ENCODE peak calls at places on chromosomes 6 and 20, in nine cellular contexts. N is fibroblast of lung; R is CD8-positive, alpha-beta T cell; L is thoracic aorta; Z is IMR-90; M is fibroblast of pulmonary artery; S is AG04449; F is sigmoid colon; C is PC-3. O is an unnamed sample.

GRCh38 chr6:165950316-165950715 is 217.3 kb downstream of the TBXT start:
- DNase-seq in N (no peak), F (no peak), Z (no peak), L (no peak), R (no peak), M (no peak), S (no peak), C (no peak), O (no peak)

GRCh38 chr6:45426251-45426650 is 48.5 kb upstream of the SUPT3H start:
- DNase-seq in S (no peak), F (no peak), M (no peak), Z (no peak), C (no peak), L (no peak), R (no peak), N (no peak), O (no peak)

GRCh38 chr6:136290406-136291010 is 862 bp upstream of the BCLAF1 start:
- DNase-seq in C (peak; percentile 66), M (peak; percentile 92), R (peak; percentile 82), L (peak; percentile 30), Z (peak; percentile 85), N (peak; percentile 91), S (peak; percentile 55), F (peak; percentile 91), O (peak; percentile 68)

GRCh38 chr6:146433881-146434741 is 109.5 kb upstream of the RAB32 start:
- DNase-seq in F (no peak), R (no peak), C (no peak), S (no peak), L (no peak), N (peak; percentile 8), M (peak; percentile 28), Z (no peak), O (no peak)

GRCh38 chr6:85923013-85923430 is 280.3 kb upstream of the SYNCRIP start:
- DNase-seq in R (no peak), F (no peak), L (no peak), C (peak; percentile 72), N (peak; percentile 49), M (peak; percentile 60), Z (peak; percentile 51), S (peak; percentile 19), O (peak; percentile 23)

GRCh38 chr20:2558581-2559301 is 22.4 kb downstream of the TMC2 start:
- DNase-seq in M (peak; percentile 12), C (no peak), F (no peak), S (no peak), N (no peak), L (no peak), Z (no peak), R (no peak), O (no peak)

GRCh38 chr6:87281426-87281825 is 41.0 kb upstream of the SMIM8 start:
- DNase-seq in S (no peak), R (no peak), M (no peak), C (no peak), F (no peak), N (no peak), L (no peak), Z (no peak), O (no peak)

GRCh38 chr6:33727932-33728331 is 16.4 kb upstream of the UQCC2 start:
- DNase-seq in N (no peak), Z (no peak), C (no peak), L (no peak), F (no peak), M (no peak), R (no peak), S (no peak), O (no peak)

GRCh38 chr20:50484271-50484976 is 25.8 kb upstream of the PTPN1 start:
- DNase-seq in N (no peak), C (no peak), S (no peak), R (no peak), F (no peak), M (no peak), Z (no peak), L (no peak), O (no peak)
- TF ChIP-seq CTCF in N (no peak), C (peak; percentile 34), S (no peak), R (no peak), F (no peak), M (no peak), Z (peak; percentile 24), L (no peak), O (no peak)

DNA sequence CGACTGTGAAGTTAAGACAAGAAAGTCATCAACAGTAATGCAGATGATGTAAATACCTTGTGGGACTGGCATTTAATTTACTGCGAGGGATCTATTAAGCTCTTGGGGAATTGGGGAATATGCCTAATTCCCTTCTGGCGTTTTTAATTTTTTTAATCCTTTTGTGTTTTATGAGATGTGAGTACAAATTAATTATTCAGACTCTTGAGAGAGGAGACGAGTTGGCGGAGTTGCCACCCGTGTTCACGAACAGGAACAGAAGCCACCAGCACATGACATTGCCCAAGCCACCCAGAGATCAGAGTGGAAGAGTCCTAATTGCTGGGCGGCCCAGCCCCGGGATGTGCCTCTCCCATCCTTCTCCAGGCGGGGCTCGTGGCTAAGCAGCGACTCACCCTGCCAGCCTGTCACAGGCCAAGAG is 518 bp upstream of the CRYBG1 start:
- DNase-seq in M (no peak), S (no peak), Z (no peak), C (no peak), N (no peak), L (no peak), R (no peak), F (no peak), O (no peak)
- H3K4me3 ChIP-seq in M (peak overlapping the region; percentile 39), S (peak overlapping the region; percentile 41), Z (no peak overlapping the region), C (peak overlapping the region; percentile 70), N (peak overlapping the region; percentile 38), L (peak overlapping the region; percentile 62), R (peak overlapping the region; percentile 63), F (peak overlapping the region; percentile 63), O (peak overlapping the region; percentile 46)

GRCh38 chr6:111566222-111566717 is 39.4 kb downstream of the TRAF3IP2 start:
- DNase-seq in C (no peak), N (no peak), F (no peak), R (no peak), M (no peak), Z (peak; percentile 44), L (no peak), S (no peak), O (no peak)

GRCh38 chr6:111563581-111563980 is 42.1 kb downstream of the TRAF3IP2 start:
- DNase-seq in M (no peak), S (no peak), N (no peak), C (no peak), Z (no peak), R (no peak), F (no peak), L (no peak), O (no peak)

GRCh38 chr6:111564482-111564945 is 41.2 kb downstream of the TRAF3IP2 start:
- DNase-seq in F (no peak), N (peak; percentile 57), Z (peak; percentile 74), R (no peak), S (no peak), L (peak; percentile 71), C (peak; percentile 23), M (peak; percentile 49), O (no peak)

GRCh38 chr6:111566873-111567517 is 38.7 kb downstream of the TRAF3IP2 start:
- DNase-seq in L (no peak), S (no peak), R (no peak), N (peak; percentile 41), F (no peak), M (peak; percentile 56), Z (no peak), C (no peak), O (no peak)

DNA sequence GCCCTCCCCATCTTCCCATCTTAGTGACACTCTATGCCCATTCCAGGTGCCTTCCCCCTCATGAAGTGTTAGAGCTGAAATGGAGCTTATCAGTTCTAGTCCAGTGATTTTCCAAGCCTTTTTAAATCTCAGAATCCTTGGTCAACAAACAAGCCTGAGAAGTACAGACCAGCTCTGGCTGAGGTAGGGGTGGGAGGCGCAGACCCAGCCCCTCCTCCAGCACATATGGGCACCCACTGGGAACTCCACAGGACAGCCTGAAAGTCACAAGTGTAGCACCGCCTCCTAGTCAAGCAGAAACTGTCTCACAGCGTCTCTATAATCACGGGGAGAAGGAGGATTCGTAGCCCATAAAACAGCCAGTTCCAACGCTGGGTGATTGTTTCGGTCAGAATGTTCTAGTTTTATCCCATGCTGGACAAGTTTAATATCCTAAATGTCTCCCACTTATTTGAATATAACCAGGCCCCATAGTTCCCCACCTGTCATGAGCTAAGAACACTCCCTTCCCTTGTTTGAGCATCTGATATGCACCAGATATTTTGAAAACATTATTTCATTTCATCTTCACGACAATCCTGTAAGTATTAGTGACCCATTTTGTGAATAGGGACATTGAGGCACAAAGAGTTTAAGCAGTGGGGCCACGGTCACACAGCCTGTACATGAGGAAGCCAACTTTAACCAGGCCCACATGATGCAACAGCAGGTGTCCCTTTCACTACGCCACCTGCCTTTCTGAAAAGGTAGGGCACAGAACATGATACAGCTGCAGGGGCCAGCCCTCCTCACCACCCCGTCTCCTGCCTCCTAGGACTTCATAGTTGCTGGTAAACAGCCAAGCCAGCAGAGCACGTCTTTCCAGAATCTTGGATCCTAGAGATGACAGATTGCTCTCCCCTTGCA is 40.1 kb downstream of the TRAF3IP2 start:
- DNase-seq in R (no peak), S (no peak), N (no peak), L (no peak), F (no peak), C (peak; percentile 15), Z (no peak), M (no peak), O (no peak)
- TF ChIP-seq CTCF in R (no peak), S (no peak), N (no peak), L (no peak), F (no peak), C (no peak), Z (no peak), M (no peak), O (peak; percentile 2)

GRCh38 chr6:12290490-12290820 is 294 bp downstream of the EDN1 start:
- DNase-seq in L (no peak), C (no peak), S (no peak), N (no peak), F (no peak), M (no peak), Z (no peak), R (no peak), O (no peak)

GRCh38 chr6:12293234-12293930 is 3.2 kb downstream of the EDN1 start:
- DNase-seq in R (no peak), C (no peak), Z (no peak), L (no peak), N (no peak), F (no peak), M (no peak), S (no peak), O (no peak)

GRCh38 chr6:12289655-12290489 is at the start of gene EDN1:
- DNase-seq in Z (peak; percentile 84), L (no peak), C (peak; percentile 85), F (peak; percentile 85), M (peak; percentile 93), S (no peak), R (peak; percentile 39), N (peak; percentile 71), O (peak; percentile 56)

GRCh38 chr6:12291083-12291784 is 1.1 kb downstream of the EDN1 start:
- DNase-seq in F (no peak), S (no peak), Z (no peak), L (no peak), M (no peak), C (peak; percentile 87), N (no peak), R (no peak), O (no peak)

DNA sequence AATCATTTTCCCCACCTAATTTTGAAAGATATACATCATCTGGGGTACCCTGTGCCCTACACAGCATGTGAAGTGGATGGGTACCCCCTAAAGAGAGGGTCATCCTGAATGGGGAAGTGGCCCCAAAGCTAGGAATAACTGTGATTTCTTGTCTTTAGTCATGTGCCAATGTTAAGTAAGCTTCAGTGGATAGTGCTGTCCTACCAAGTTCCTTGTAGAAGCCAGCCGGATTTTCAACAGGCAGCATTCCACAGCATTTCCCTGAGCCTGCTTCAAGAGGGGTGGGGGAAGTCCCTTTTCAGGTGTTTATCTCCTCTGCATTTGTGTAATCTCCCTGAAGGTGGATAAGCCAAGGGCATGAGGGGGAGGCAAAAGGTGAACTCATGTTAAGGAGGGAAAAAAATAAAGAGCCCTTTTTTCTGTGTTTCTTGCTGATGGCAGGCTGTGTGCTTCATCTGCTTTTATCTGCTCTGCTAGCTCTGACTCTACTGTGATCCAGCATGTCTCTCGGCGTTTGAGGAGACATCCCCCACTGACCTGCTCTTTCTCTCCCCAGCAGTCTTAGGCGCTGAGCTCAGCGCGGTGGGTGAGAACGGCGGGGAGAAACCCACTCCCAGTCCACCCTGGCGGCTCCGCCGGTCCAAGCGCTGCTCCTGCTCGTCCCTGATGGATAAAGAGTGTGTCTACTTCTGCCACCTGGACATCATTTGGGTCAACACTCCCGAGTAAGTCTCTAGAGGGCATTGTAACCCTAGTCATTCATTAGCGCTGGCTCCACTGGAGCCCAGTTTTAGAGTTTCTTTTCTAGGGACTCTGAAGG is 1.8 kb downstream of the EDN1 start:
- DNase-seq in M (peak; percentile 62), Z (peak; percentile 33), S (no peak), N (no peak), F (no peak), C (peak; percentile 50), L (no peak), R (no peak), O (no peak)
- H3K4me3 ChIP-seq in M (peak overlapping the region; percentile 66), Z (peak overlapping the region; percentile 41), S (peak overlapping the region; percentile 62), N (peak overlapping the region; percentile 7), F (peak overlapping the region; percentile 53), C (peak overlapping the region; percentile 77), L (peak overlapping the region; percentile 74), R (no peak overlapping the region), O (peak overlapping the region; percentile 51)